ENCODE peak calls at places on chromosomes 11 and 22, in nine cellular contexts. F is ACHN; J is ELF-1; Q is iPS-NIHi11; I is fibroblast of mammary gland; X is activated naive CD4-positive, alpha-beta T cell treated with Interleukin-2 at 50 U/mL for 16 hours; O is activated T-cell treated with anti-CD3 and anti-CD28 coated beads for 4 hours; G is H54; B is stimulated activated naive B cell treated with anti-CD40 and anti-IgM and Interleukin-4, amounts not matched to agents 10 μg/mL and 1 μg/mL and 100 μg/mL, for 72 hours. W is an unnamed sample.

GRCh38 chr11:78801161-78801884 is 226.7 kb upstream of the NARS2 start:
- DNase-seq in F (no peak), J (peak; percentile 49), Q (no peak), I (peak; percentile 98), X (no peak), O (no peak), G (no peak), B (no peak), W (peak; percentile 69)

GRCh38 chr11:60700689-60701508 is 1.5 kb downstream of the MS4A8 start:
- DNase-seq in F (peak; percentile 2), J (peak; percentile 78), Q (peak; percentile 66), I (peak; percentile 2), X (no peak), O (no peak), G (peak; percentile 19), B (no peak), W (peak; percentile 31)

GRCh38 chr11:76680517-76681425 is 10.2 kb upstream of the LRRC32 start:
- DNase-seq in F (peak; percentile 58), J (peak; percentile 88), Q (peak; percentile 95), I (peak; percentile 68), X (peak; percentile 62), O (peak; percentile 52), G (peak; percentile 87), B (peak; percentile 67), W (peak; percentile 67)

GRCh38 chr11:34549271-34549670 is 35.7 kb upstream of the ELF5 start:
- DNase-seq in F (peak; percentile 8), J (no peak), Q (no peak), I (no peak), X (no peak), O (no peak), G (no peak), B (no peak), W (no peak)

GRCh38 chr11:57802411-57802810 is 40.8 kb downstream of the CTNND1 start:
- DNase-seq in F (no peak), J (no peak), Q (no peak), I (no peak), X (no peak), O (no peak), G (no peak), B (no peak), W (no peak)

GRCh38 chr22:23495614-23496444 is 84.3 kb downstream of the IGLL1 start:
- DNase-seq in F (no peak), J (no peak), Q (no peak), I (no peak), X (no peak), O (no peak), G (no peak), B (no peak), W (no peak)

GRCh38 chr11:57668467-57668890 is 565 bp downstream of the ZDHHC5 start:
- DNase-seq in F (no peak), J (no peak), Q (no peak), I (no peak), X (no peak), O (no peak), G (no peak), B (peak; percentile 43), W (no peak)

GRCh38 chr22:49403102-49403501 is 424.6 kb downstream of the BRD1 start:
- DNase-seq in F (no peak), J (no peak), Q (no peak), I (no peak), X (no peak), O (no peak), G (no peak), B (no peak), W (no peak)

GRCh38 chr11:69999721-70000120 is 78.4 kb upstream of the ANO1 start:
- DNase-seq in F (no peak), J (no peak), Q (peak; percentile 62), I (no peak), X (no peak), O (no peak), G (no peak), B (no peak), W (no peak)

GRCh38 chr22:46025225-46025972 is 48.4 kb upstream of the WNT7B start:
- DNase-seq in F (no peak), J (no peak), Q (no peak), I (no peak), X (no peak), O (no peak), G (no peak), B (no peak), W (no peak)

GRCh38 chr11:132231656-132232173 is 861.3 kb downstream of the NTM start:
- DNase-seq in F (no peak), J (no peak), Q (no peak), I (no peak), X (no peak), O (no peak), G (no peak), B (no peak), W (no peak)

GRCh38 chr11:35372565-35373283 is 46.6 kb downstream of the SLC1A2 start:
- DNase-seq in F (peak; percentile 23), J (no peak), Q (no peak), I (no peak), X (no peak), O (no peak), G (peak; percentile 42), B (no peak), W (no peak)